ENCODE peak calls at places on chromosomes 5 and 9, in ten cellular contexts. G is spleen, F is fibroblast of the aortic adventitia, A is heart left ventricle, Y is uterus, L is cardiac muscle cell, N is colonic mucosa, H is upper lobe of right lung, Q is astrocyte, R is lung. X is an unnamed sample.

GRCh38 chr9:18173923-18174322 is 300.0 kb upstream of the ADAMTSL1 start:
- DNase-seq in Y (no peak), G (no peak), R (no peak), N (no peak), A (no peak), L (no peak), Q (no peak), F (no peak), H (no peak), X (no peak)

GRCh38 chr5:63125862-63126261 is 547.2 kb downstream of the LRRC70 start:
- DNase-seq in Y (no peak), R (no peak), F (peak), G (no peak), Q (peak), A (no peak), N (no peak), H (no peak), L (peak), X (peak)

GRCh38 chr5:134568761-134569725 is 43.6 kb downstream of the JADE2 start:
- DNase-seq in F (peak), A (peak), L (peak), N (peak), H (peak), Y (peak), Q (no peak), R (peak), G (peak), X (peak)

GRCh38 chr5:174300941-174301761 is 255.6 kb downstream of the NSG2 start:
- DNase-seq in G (no peak), N (no peak), L (peak), H (no peak), R (no peak), F (no peak), A (peak), Y (no peak), Q (peak), X (no peak)

GRCh38 chr9:5553211-5553610 is 42.9 kb downstream of the PDCD1LG2 start:
- DNase-seq in A (no peak), Q (peak), H (no peak), F (peak), G (no peak), Y (no peak), N (no peak), R (no peak), L (no peak), X (peak)

GRCh38 chr5:76082790-76083554 is at the start of gene SV2C:
- DNase-seq in H (peak), N (peak), Y (no peak), L (peak), Q (peak), R (no peak), F (no peak), G (peak), A (peak), X (peak)

GRCh38 chr9:114287763-114288232 is 35.1 kb upstream of the ORM1 start:
- DNase-seq in G (peak), H (no peak), N (no peak), L (no peak), R (no peak), Q (no peak), F (no peak), Y (peak), A (peak), X (no peak)

GRCh38 chr5:117982691-117983090 is 1005.7 kb downstream of the DTWD2 start:
- DNase-seq in F (no peak), L (no peak), G (no peak), R (no peak), Q (no peak), A (no peak), N (no peak), Y (no peak), H (no peak), X (no peak)

GRCh38 chr9:36603006-36603405 is 30.3 kb downstream of the MELK start:
- DNase-seq in L (no peak), R (no peak), Q (no peak), A (no peak), N (no peak), G (no peak), Y (no peak), H (no peak), F (peak), X (peak)

GRCh38 chr5:169609716-169610115 is 26.1 kb downstream of the SPDL1 start:
- DNase-seq in L (no peak), R (no peak), G (no peak), Y (no peak), N (no peak), A (no peak), F (peak), H (no peak), Q (peak), X (peak)

GRCh38 chr5:137122558-137122957 is 376.6 kb downstream of the SPOCK1 start:
- DNase-seq in G (no peak), H (no peak), A (no peak), Q (no peak), R (no peak), Y (no peak), L (no peak), N (no peak), F (no peak), X (no peak)

GRCh38 chr9:32378993-32379729 is 5.3 kb upstream of the ACO1 start:
- DNase-seq in H (no peak), N (peak), G (no peak), L (peak), Y (peak), A (no peak), F (peak), Q (peak), R (peak), X (peak)

GRCh38 chr5:154285661-154286408 is 95.3 kb downstream of the GALNT10 start:
- DNase-seq in N (peak), H (no peak), Y (no peak), A (no peak), F (peak), Q (peak), G (no peak), L (no peak), R (no peak), X (peak)

GRCh38 chr5:59817536-59817935 is 76.0 kb downstream of the PDE4D start:
- DNase-seq in F (no peak), L (no peak), A (no peak), Y (no peak), N (no peak), R (no peak), H (no peak), G (no peak), Q (no peak), X (no peak)

GRCh38 chr5:77138981-77139380 is 51.9 kb upstream of the ZBED3 start:
- DNase-seq in Y (peak), F (no peak), N (no peak), A (no peak), H (no peak), R (no peak), Q (peak), G (no peak), L (no peak), X (peak)

GRCh38 chr5:123036391-123037103 is at the start of gene PPIC:
- DNase-seq in F (peak), Q (peak), H (peak), N (peak), G (peak), L (peak), Y (peak), A (peak), R (peak), X (peak)

GRCh38 chr5:61919920-61920319 is 386.1 kb upstream of the KIF2A start:
- DNase-seq in F (no peak), G (no peak), Q (peak), Y (no peak), R (peak), H (peak), L (no peak), A (no peak), N (no peak), X (no peak)

GRCh38 chr5:171484460-171484899 is 65.0 kb downstream of the FGF18 start:
- DNase-seq in G (no peak), F (peak), R (no peak), A (no peak), N (peak), Q (no peak), H (no peak), Y (peak), L (no peak), X (peak)

GRCh38 chr9:893843-894420 is 52.4 kb downstream of the DMRT1 start:
- DNase-seq in G (peak), R (peak), Y (peak), L (peak), H (no peak), A (peak), F (peak), Q (peak), N (peak), X (peak)

GRCh38 chr9:113221800-113222481 is 597 bp downstream of the SLC31A1 start:
- DNase-seq in Q (no peak), R (no peak), H (no peak), N (no peak), F (peak), G (no peak), L (no peak), Y (no peak), A (no peak), X (no peak)

GRCh38 chr5:45796959-45797553 is 100.9 kb upstream of the HCN1 start:
- DNase-seq in L (peak), Q (no peak), A (no peak), N (no peak), Y (no peak), R (no peak), F (no peak), H (no peak), G (no peak), X (no peak)

GRCh38 chr5:175657593-175658271 is at the start of gene HRH2:
- DNase-seq in Y (no peak), R (no peak), L (peak), H (no peak), Q (peak), N (no peak), F (no peak), G (peak), A (peak), X (no peak)

GRCh38 chr5:108561416-108562204 is 179.7 kb upstream of the FBXL17 start:
- DNase-seq in A (no peak), N (no peak), Y (no peak), G (no peak), R (no peak), L (no peak), F (no peak), Q (no peak), H (no peak), X (no peak)

GRCh38 chr5:32443541-32444190 is 874 bp downstream of the ZFR start:
- DNase-seq in Q (peak), G (peak), L (peak), Y (peak), R (peak), A (peak), F (peak), H (peak), N (peak), X (peak)

GRCh38 chr9:130042931-130043653 is at the start of gene FNBP1:
- DNase-seq in H (peak), F (peak), N (peak), Q (peak), G (peak), L (peak), R (peak), Y (peak), A (peak), X (peak)

GRCh38 chr9:83441390-83441789 is 96.8 kb downstream of the FRMD3 start:
- DNase-seq in H (no peak), F (peak), Q (no peak), A (peak), G (no peak), N (no peak), R (no peak), L (no peak), Y (peak), X (no peak)

GRCh38 chr5:111737716-111738115 is 19.3 kb downstream of the NREP start:
- DNase-seq in L (no peak), H (no peak), A (no peak), Q (peak), Y (no peak), G (no peak), R (no peak), F (peak), N (no peak), X (peak)

GRCh38 chr9:12702160-12702758 is 9.1 kb downstream of the TYRP1 start:
- DNase-seq in Y (peak), H (no peak), G (no peak), R (peak), A (peak), F (peak), L (peak), N (peak), Q (peak), X (peak)

GRCh38 chr9:7656648-7657047 is 142.9 kb downstream of the DMAC1 start:
- DNase-seq in G (no peak), Y (no peak), N (peak), L (no peak), F (peak), H (no peak), Q (no peak), A (no peak), R (no peak), X (peak)

GRCh38 chr5:37553720-37554402 is 174.7 kb downstream of the WDR70 start:
- DNase-seq in L (no peak), Q (peak), H (no peak), G (no peak), R (no peak), N (peak), A (no peak), F (peak), Y (no peak), X (peak)

GRCh38 chr9:12274577-12274976 is 418.6 kb upstream of the TYRP1 start:
- DNase-seq in R (no peak), Y (no peak), H (no peak), G (no peak), F (no peak), A (no peak), N (no peak), Q (no peak), L (peak), X (no peak)

GRCh38 chr5:169160405-169160901 is 140.5 kb downstream of the SLIT3 start:
- DNase-seq in L (no peak), Q (peak), N (no peak), G (no peak), Y (peak), H (no peak), A (no peak), F (peak), R (no peak), X (peak)

GRCh38 chr5:17216176-17216973 is 1.1 kb upstream of the BASP1 start:
- DNase-seq in H (peak), A (peak), L (peak), G (peak), R (peak), N (peak), F (peak), Q (no peak), Y (peak), X (peak)

GRCh38 chr9:125748511-125749099 is 1.4 kb downstream of the PBX3 start:
- DNase-seq in A (no peak), Y (no peak), H (no peak), Q (no peak), N (peak), F (peak), L (peak), R (no peak), G (peak), X (peak)

GRCh38 chr5:65820373-65820772 is 98.4 kb downstream of the NLN start:
- DNase-seq in H (no peak), R (no peak), N (no peak), A (no peak), Q (no peak), L (no peak), F (no peak), G (no peak), Y (no peak), X (no peak)

GRCh38 chr5:102903074-102903871 is 148.2 kb downstream of the PAM start:
- DNase-seq in N (no peak), Y (no peak), Q (peak), R (no peak), L (no peak), H (no peak), A (no peak), G (no peak), F (no peak), X (no peak)

GRCh38 chr5:137666109-137666850 is 69.6 kb downstream of the KLHL3 start:
- DNase-seq in G (no peak), F (peak), Q (peak), Y (no peak), R (no peak), A (peak), H (no peak), N (no peak), L (no peak), X (peak)

GRCh38 chr9:92947268-92948031 is at the start of gene FGD3:
- DNase-seq in F (no peak), R (no peak), A (peak), Y (no peak), L (peak), H (peak), Q (peak), G (no peak), N (no peak), X (no peak)

GRCh38 chr5:142883025-142883424 is 112.8 kb downstream of the ARHGAP26 start:
- DNase-seq in R (no peak), L (no peak), Q (peak), A (peak), G (no peak), Y (no peak), F (peak), H (no peak), N (no peak), X (peak)

GRCh38 chr5:61334224-61335196 is 2.5 kb downstream of the ZSWIM6 start:
- DNase-seq in Q (peak), F (peak), Y (no peak), G (no peak), N (no peak), H (no peak), L (no peak), R (no peak), A (no peak), X (peak)

DNA sequence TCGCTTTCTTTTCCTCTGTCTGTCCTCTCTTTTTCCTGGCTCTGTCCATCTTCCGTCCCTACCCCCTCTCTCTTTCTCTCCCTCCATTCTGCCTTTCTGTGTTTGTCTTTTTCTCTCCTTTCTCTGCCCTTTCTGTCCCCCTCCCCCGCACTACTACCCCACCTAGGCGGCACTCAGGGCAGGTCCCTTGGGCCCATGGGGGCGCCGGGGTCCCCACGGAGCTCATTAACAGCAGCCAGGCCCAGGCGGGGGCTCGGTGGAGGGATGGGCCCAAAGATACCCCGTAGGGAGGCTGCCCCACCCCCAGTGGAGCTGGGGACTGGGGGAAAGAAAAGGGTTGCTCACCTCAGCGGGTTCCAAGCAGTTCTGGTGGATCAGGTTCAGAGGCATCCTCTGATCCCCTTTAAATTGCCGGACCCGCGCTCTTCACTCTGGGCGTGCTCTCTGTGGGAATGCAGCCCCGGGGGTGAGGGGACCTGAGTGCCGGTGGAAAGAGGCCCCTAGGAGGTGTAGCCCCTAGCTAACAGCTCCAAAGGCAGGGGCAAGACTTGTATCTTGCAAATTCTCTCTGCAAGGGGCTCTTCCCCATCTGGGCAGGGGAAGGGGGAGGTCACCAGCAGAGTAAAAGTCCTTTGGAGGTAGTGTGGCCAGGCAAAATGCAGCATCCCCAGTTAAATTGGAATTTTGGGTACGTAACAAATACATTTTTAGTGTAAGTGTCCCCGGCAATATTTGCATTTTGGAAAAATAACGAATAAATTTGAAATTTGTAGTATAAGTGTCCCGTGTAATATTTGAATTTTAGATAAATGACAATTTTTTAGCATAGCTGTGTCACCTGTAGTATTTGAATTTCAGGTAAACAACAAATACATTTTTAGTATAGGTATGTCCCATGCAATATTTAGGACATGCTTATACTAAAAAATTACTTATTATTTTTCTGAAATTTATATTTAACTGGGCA is 7.4 kb downstream of the LHX2 start:
- DNase-seq in F (no peak), N (no peak), L (no peak), Y (no peak), G (no peak), R (no peak), H (peak), A (no peak), Q (no peak), X (no peak)
- H3K4me3 ChIP-seq in F (no peak), N (no peak), L (no peak), Y (no peak), G (no peak), R (no peak), H (no peak), A (peak), Q (no peak), X (peak)

GRCh38 chr9:71285191-71285656 is 163.8 kb upstream of the TRPM3 start:
- DNase-seq in G (no peak), F (peak), H (no peak), Q (peak), Y (no peak), A (no peak), N (peak), L (peak), R (peak), X (peak)
- TF ChIP-seq CTCF in G (peak), F (peak), H (peak), Q (peak), Y (peak), A (peak), N (peak), L (peak), R (peak), X (peak)

DNA sequence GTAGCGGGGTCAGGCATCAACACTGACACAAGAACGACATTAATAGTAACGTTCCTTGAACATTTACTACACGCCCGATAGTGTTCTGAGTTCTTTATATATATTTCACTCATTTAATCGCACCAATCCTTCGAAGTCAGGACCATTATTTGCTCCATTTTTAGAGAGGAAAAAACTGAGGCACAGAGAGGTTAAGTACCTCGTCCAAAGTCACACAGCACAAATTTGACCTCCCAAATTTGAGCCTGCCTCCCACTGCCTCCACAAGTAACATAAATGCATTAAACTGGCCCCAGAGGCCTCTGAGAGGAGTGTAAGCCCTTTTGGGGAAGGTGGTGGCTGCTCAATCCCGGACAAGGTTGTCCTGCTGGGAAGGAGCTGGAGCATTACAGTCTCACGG is 5.8 kb downstream of the RGS14 start:
- DNase-seq in H (no peak), N (no peak), A (no peak), R (no peak), L (no peak), F (no peak), Q (no peak), Y (no peak), G (no peak), X (no peak)
- H3K4me3 ChIP-seq in H (peak), N (peak), A (peak), R (no peak), L (peak), F (peak), Q (peak), Y (peak), G (no peak), X (peak)

GRCh38 chr9:9998491-9999287 is 614.1 kb downstream of the PTPRD start:
- DNase-seq in Y (no peak), F (no peak), H (no peak), R (no peak), A (no peak), L (peak), Q (no peak), G (no peak), N (no peak), X (no peak)
- TF ChIP-seq CTCF in Y (no peak), F (no peak), H (no peak), R (no peak), A (peak), L (no peak), Q (peak), G (peak), N (no peak), X (peak)

X was measured in cardiac fibroblast.